ENCODE peak calls at places on chromosomes 11 and 22, in six cellular contexts. D, S, U, G, Q and T are unnamed samples.
A peak's percentile ranks its signal among the peaks of the same experiment; 100 is the strongest.

GRCh38 chr11:99568808-99569207 is 548.1 kb downstream of the CNTN5 start:
- DNase-seq in D (no peak), G (no peak), S (no peak), Q (no peak), U (no peak), T (no peak)

GRCh38 chr11:64888761-64889511 is 10.5 kb upstream of the EHD1 start:
- DNase-seq in Q (no peak), U (peak; percentile 34), S (no peak), D (no peak), G (peak; percentile 35), T (no peak)

GRCh38 chr22:25187469-25187868 is 12.2 kb upstream of the CRYBB3 start:
- DNase-seq in G (no peak), U (no peak), D (no peak), Q (no peak), S (no peak), T (no peak)

GRCh38 chr11:35030716-35031213 is 108.2 kb upstream of the CD44 start:
- DNase-seq in Q (peak; percentile 86), S (no peak), G (peak; percentile 83), U (peak; percentile 96), D (peak; percentile 97), T (peak; percentile 68)

GRCh38 chr22:27941143-27941542 is 22.1 kb upstream of the PITPNB start:
- DNase-seq in G (no peak), S (no peak), U (no peak), Q (no peak), D (no peak), T (no peak)

GRCh38 chr11:70415176-70415575 is 16.8 kb downstream of the CTTN start:
- DNase-seq in Q (no peak), S (no peak), U (peak; percentile 15), G (peak; percentile 46), D (no peak), T (peak; percentile 22)

GRCh38 chr11:65435330-65435931 is 12.8 kb downstream of the NEAT1 start:
- DNase-seq in G (peak; percentile 58), S (no peak), U (no peak), Q (no peak), D (no peak), T (no peak)

GRCh38 chr22:22935546-22936157 is 48.0 kb downstream of the IGLL5 start:
- DNase-seq in D (no peak), U (no peak), Q (no peak), G (no peak), S (peak; percentile 99), T (no peak)

GRCh38 chr11:27455667-27456066 is 16.9 kb downstream of the LGR4 start:
- DNase-seq in D (no peak), G (no peak), Q (no peak), U (no peak), S (no peak), T (no peak)

GRCh38 chr11:119763071-119763715 is 34.2 kb upstream of the NECTIN1 start:
- DNase-seq in D (no peak), Q (no peak), G (no peak), S (no peak), U (no peak), T (no peak)

GRCh38 chr11:30282289-30282631 is 40.6 kb upstream of the ARL14EP start:
- DNase-seq in G (no peak), U (no peak), Q (no peak), S (peak; percentile 17), D (no peak), T (no peak)

GRCh38 chr11:31233425-31233824 is 136.1 kb downstream of the DCDC1 start:
- DNase-seq in D (peak; percentile 51), U (peak; percentile 17), G (no peak), S (no peak), Q (no peak), T (no peak)

GRCh38 chr22:41247703-41248102 is 7.0 kb upstream of the CHADL start:
- DNase-seq in S (no peak), G (no peak), Q (no peak), U (no peak), D (no peak), T (no peak)

GRCh38 chr22:19962909-19963806 is 21.5 kb upstream of the TXNRD2 start:
- DNase-seq in D (peak; percentile 98), U (peak; percentile 92), G (peak; percentile 36), Q (no peak), S (no peak), T (no peak)

GRCh38 chr11:134158023-134158422 is 65.7 kb downstream of the NCAPD3 start:
- DNase-seq in G (no peak), Q (no peak), D (no peak), U (no peak), S (no peak), T (no peak)

DNA sequence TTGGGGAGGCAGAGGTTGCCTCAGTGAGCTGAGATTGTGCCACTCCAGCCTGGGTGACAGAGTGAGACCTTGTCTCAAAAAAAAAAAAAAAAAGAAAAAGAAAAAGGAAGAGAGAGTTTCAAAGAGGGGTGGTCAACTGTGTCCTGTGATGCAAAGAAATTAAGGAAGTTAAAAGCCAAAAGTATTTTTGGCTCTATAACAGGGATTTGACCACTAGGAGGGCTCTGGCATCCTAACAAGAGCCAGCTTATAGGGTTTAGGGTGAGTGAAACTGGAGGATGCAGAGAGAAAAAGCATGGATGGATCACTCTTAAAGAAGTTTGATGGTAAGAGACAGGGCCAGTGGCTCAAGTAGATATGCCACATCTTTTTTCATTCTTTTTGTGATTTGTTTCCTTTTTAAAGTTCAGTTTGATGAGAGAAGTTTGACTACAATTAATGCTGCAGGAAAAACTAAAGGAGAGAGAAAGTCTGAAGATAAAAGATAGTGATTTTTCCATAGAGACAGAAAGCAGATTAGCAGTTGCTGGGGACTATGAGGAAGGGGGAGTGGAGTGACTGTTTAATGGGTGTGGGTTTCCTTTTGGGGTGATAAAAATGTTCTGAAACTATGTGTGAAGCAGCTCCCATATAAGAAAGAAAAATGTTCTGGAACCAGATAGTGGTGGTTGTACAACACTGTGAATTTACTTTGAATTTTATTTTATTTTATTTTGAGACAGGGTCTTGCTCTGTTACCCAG is 11.1 kb upstream of the MICAL2 start:
- DNase-seq in G (no peak), Q (no peak), S (no peak), D (no peak), U (no peak), T (no peak)
- TF ChIP-seq CTCF in G (peak; percentile 23), Q (no peak), S (no peak), D (no peak), U (peak; percentile 14), T (no peak)

DNA sequence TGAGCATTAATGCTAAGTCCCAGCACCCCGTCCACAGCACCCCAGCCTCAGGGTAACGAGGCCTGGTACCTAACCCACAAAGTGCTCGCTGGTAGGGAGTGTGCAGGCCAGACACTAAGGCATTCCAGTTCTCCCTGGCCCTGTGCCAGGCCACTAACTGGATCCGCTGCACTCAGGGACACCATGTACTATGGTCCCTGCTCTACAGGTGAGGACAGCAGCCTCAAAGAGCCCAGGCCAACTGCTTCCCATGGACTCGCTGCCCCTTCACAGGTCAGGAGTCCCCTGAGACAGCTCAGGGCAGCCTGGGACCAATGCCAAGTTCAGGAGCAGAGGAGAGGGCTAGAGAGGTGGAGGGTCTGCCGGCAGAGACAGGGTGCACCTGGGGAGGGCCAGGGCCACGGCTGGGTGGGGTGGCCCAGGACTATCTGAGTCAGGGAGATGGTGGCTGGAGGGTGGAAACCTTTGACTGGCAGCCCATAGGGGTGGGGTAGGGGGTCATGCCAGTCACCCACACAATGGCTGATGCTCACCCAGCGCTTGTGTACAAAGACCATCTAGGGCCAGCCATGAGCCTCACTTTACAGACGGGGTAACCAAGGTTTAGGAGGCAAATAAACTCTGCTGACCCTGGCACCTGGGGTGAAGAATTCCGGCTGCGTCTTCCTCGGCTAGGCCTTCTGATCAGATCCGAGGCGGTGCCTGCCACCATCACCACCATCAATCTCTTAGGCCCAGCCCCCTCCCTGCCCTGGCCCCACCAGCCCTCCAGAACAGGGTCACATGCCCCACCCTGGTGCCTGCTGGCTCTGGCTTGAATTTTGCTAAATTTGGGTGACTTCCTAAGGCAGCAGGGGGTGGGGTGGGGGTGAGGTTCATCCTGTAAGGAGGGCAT is 5.6 kb downstream of the OSBPL5 start:
- DNase-seq in D (no peak), U (no peak), S (no peak), Q (no peak), G (no peak), T (no peak)
- H3K4me3 ChIP-seq in D (peak overlapping the region; percentile 47), U (no peak overlapping the region), S (no peak overlapping the region), Q (peak overlapping the region; percentile 64), G (peak overlapping the region; percentile 68), T (peak overlapping the region; percentile 46)

GRCh38 chr11:67267188-67268035 is 1.1 kb downstream of the GRK2 start:
- DNase-seq in S (peak; percentile 90), U (peak; percentile 84), G (no peak), D (no peak), Q (no peak), T (no peak)
- TF ChIP-seq CTCF in S (peak; percentile 42), U (no peak), G (no peak), D (no peak), Q (no peak), T (no peak)

GRCh38 chr11:110092577-110093406 is at the start of gene ZC3H12C:
- DNase-seq in S (no peak), U (peak; percentile 96), Q (no peak), G (peak; percentile 90), D (peak; percentile 94), T (peak; percentile 77)
- H3K4me3 ChIP-seq in S (no peak within 1 kb of the TSS), U (peak within 1 kb of the TSS; percentile 83), Q (peak within 1 kb of the TSS; percentile 50), G (peak within 1 kb of the TSS; percentile 73), D (peak within 1 kb of the TSS; percentile 61), T (peak within 1 kb of the TSS; percentile 69)

DNA sequence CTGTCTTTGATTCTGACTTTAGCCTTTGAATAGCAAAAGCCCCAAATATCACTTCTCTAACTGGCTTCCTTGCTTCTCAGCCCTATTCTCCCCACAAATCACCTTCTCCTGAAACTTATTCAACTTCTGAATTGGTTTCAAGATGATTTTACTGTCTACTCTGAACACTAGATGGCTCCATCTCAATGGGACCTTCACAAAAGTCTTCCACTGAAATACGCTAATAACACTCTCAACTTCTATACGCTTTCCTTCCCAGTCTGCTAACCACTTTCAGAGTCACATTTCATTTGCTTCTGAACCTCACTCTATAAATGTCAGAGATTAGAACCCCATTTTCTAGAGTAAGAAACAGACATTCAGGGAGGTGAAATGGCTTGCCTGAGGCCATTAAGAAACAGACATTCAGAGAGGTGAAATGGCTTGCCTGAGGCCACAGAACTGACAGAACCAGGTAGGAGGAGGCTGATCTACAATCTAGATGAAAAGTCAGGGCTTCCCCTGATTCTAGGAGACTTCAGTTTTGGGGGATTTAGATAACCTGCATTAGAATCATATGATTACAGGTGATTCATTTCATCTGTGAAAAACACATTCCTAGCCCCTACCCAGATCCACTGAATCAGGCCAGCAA is 20.6 kb downstream of the MORC2 start:
- DNase-seq in D (peak; percentile 71), G (peak; percentile 79), Q (no peak), U (peak; percentile 47), S (peak; percentile 44), T (peak; percentile 54)
- TF ChIP-seq CTCF in D (peak; percentile 65), G (peak; percentile 65), Q (peak; percentile 52), U (peak; percentile 69), S (peak; percentile 80), T (peak; percentile 65)

DNA sequence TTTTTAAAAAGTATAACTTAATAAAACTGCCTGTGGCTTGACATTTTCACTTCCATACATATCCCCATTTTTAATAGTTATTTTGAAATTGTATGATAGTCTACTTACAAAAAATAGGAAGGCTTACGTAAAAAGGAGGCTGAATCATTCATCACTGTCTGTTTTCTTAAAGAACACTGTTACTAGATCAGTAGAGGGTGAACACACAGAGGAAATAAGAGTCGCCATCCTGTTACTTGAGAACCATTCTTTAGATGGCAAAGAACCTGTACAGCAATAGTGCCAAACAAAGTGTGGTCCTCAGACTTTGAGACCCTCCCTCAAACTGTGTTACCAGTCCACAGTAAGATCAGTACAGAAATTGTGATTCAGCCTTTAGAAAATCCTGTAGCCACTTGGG is 180.7 kb downstream of the PGR start:
- DNase-seq in S (no peak), Q (no peak), G (no peak), U (no peak), D (no peak), T (no peak)
- H3K4me3 ChIP-seq in S (no peak overlapping the region), Q (no peak overlapping the region), G (no peak overlapping the region), U (no peak overlapping the region), D (no peak overlapping the region), T (no peak overlapping the region)